ENCODE peak calls at places on chromosomes 1 and 21, in seven cellular contexts. T is neural progenitor cell, Y is MV-4-11, V is SK-MEL-5, X is frontal cortex, M is brain pericyte, G is cardiac muscle cell. B is an unnamed sample.

GRCh38 chr1:207454046-207454964 is at the start of gene CR2:
- DNase-seq in X (no peak), G (no peak), V (no peak), M (no peak), T (peak; percentile 81), Y (no peak), B (no peak)

GRCh38 chr1:41327383-41327999 is 33.7 kb upstream of the FOXO6 start:
- DNase-seq in T (no peak), M (no peak), X (no peak), G (no peak), V (no peak), Y (no peak), B (no peak)

GRCh38 chr1:81681570-81681969 is 119.2 kb upstream of the ADGRL2 start:
- DNase-seq in Y (no peak), X (no peak), M (no peak), T (no peak), V (no peak), G (peak; percentile 41), B (no peak)

GRCh38 chr1:180585994-180586359 is 27.2 kb downstream of the OVAAL start:
- DNase-seq in X (no peak), G (no peak), T (no peak), Y (no peak), V (no peak), M (no peak), B (no peak)

GRCh38 chr1:9573723-9574122 is 15.0 kb upstream of the TMEM201 start:
- DNase-seq in V (peak; percentile 35), M (no peak), G (peak; percentile 46), T (peak; percentile 67), Y (peak; percentile 51), X (no peak), B (no peak)

GRCh38 chr21:42236014-42236413 is 17.1 kb downstream of the ABCG1 start:
- DNase-seq in V (no peak), Y (no peak), M (no peak), X (no peak), G (no peak), T (no peak), B (no peak)

GRCh38 chr1:116409751-116410182 is 36.7 kb downstream of the ATP1A1 start:
- DNase-seq in G (no peak), M (no peak), T (peak; percentile 23), X (no peak), V (no peak), Y (no peak), B (no peak)

GRCh38 chr1:201535778-201536245 is 3.1 kb upstream of the NAV1 start:
- DNase-seq in G (no peak), M (no peak), T (no peak), X (no peak), Y (no peak), V (no peak), B (no peak)

GRCh38 chr1:177432897-177433296 is 262.1 kb downstream of the BRINP2 start:
- DNase-seq in Y (no peak), M (no peak), V (peak; percentile 18), G (peak; percentile 9), X (no peak), T (no peak), B (no peak)

GRCh38 chr1:16181887-16182719 is 26.2 kb upstream of the EPHA2 start:
- DNase-seq in M (peak; percentile 43), G (peak; percentile 95), Y (no peak), V (no peak), X (no peak), T (peak; percentile 75), B (peak; percentile 80)

GRCh38 chr1:192776998-192777397 is 31.8 kb upstream of the RGS2 start:
- DNase-seq in X (no peak), M (no peak), G (no peak), Y (no peak), V (no peak), T (no peak), B (no peak)

GRCh38 chr1:16498573-16499359 is 15.3 kb downstream of the RNU1-1 start:
- DNase-seq in M (peak; percentile 57), X (peak; percentile 96), Y (peak; percentile 44), G (peak; percentile 93), V (peak; percentile 77), T (peak; percentile 98), B (peak; percentile 78)

GRCh38 chr1:23169727-23170335 is 1.2 kb upstream of the LUZP1 start:
- DNase-seq in V (peak; percentile 87), T (peak; percentile 23), G (peak; percentile 95), M (peak; percentile 85), Y (peak; percentile 96), X (no peak), B (no peak)

GRCh38 chr1:162297208-162297607 is 79.4 kb downstream of the SPATA46 start:
- DNase-seq in T (no peak), Y (no peak), V (no peak), X (no peak), M (no peak), G (no peak), B (no peak)

GRCh38 chr1:248886237-248886895 is 19.7 kb upstream of the PGBD2 start:
- DNase-seq in T (peak; percentile 61), G (peak; percentile 68), X (no peak), V (no peak), Y (no peak), M (no peak), B (no peak)

GRCh38 chr1:2631136-2632050 is 1.4 kb downstream of the MMEL1 start:
- DNase-seq in T (no peak), M (no peak), Y (no peak), X (no peak), G (no peak), V (no peak), B (no peak)

GRCh38 chr1:201095581-201096531 is 16.4 kb downstream of the CACNA1S start:
- DNase-seq in V (no peak), G (no peak), M (no peak), X (no peak), Y (no peak), T (no peak), B (no peak)

GRCh38 chr1:94014635-94015488 is 105.6 kb upstream of the GCLM start:
- DNase-seq in G (peak; percentile 34), M (no peak), X (no peak), Y (no peak), V (no peak), T (no peak), B (no peak)

GRCh38 chr1:198128528-198128927 is 28.3 kb upstream of the NEK7 start:
- DNase-seq in V (no peak), Y (no peak), X (no peak), T (no peak), M (no peak), G (no peak), B (no peak)

GRCh38 chr1:18751425-18751824 is 108.0 kb downstream of the TAS1R2 start:
- DNase-seq in M (no peak), V (no peak), G (no peak), X (no peak), Y (no peak), T (no peak), B (no peak)

GRCh38 chr1:92031281-92032110 is 1.7 kb downstream of the EPHX4 start:
- DNase-seq in V (peak; percentile 13), G (no peak), M (no peak), Y (no peak), X (no peak), T (no peak), B (no peak)

GRCh38 chr1:216425577-216425976 is 2.3 kb upstream of the USH2A start:
- DNase-seq in G (peak; percentile 81), Y (peak; percentile 1), M (no peak), X (no peak), V (no peak), T (no peak), B (no peak)

GRCh38 chr1:180444522-180444921 is 57.9 kb downstream of the ACBD6 start:
- DNase-seq in M (no peak), V (no peak), X (no peak), Y (no peak), T (no peak), G (no peak), B (no peak)

GRCh38 chr1:12407050-12407961 is 177.5 kb downstream of the VPS13D start:
- DNase-seq in T (no peak), Y (peak; percentile 16), M (peak; percentile 16), V (peak; percentile 61), G (peak; percentile 82), X (no peak), B (peak; percentile 30)

GRCh38 chr1:242788771-242789170 is 264.3 kb upstream of the PLD5 start:
- DNase-seq in G (no peak), M (no peak), T (no peak), X (no peak), Y (no peak), V (no peak), B (no peak)

GRCh38 chr1:93346472-93346991 is 825 bp downstream of the DR1 start:
- DNase-seq in M (no peak), V (peak; percentile 28), X (peak; percentile 26), G (peak; percentile 10), Y (peak; percentile 16), T (peak; percentile 50), B (no peak)

GRCh38 chr1:35605071-35605881 is 32.2 kb downstream of the TFAP2E start:
- DNase-seq in T (no peak), Y (no peak), X (no peak), G (peak; percentile 47), M (no peak), V (peak; percentile 61), B (no peak)

GRCh38 chr21:41744028-41744940 is 22.6 kb downstream of the RIPK4 start:
- DNase-seq in V (no peak), G (no peak), Y (no peak), T (no peak), M (no peak), X (no peak), B (no peak)

GRCh38 chr1:105686874-105687690 is 1369.4 kb upstream of the PRMT6 start:
- DNase-seq in G (no peak), V (no peak), T (no peak), X (no peak), Y (no peak), M (no peak), B (no peak)

GRCh38 chr1:171590022-171590421 is 32.0 kb upstream of the MYOCOS start:
- DNase-seq in G (peak; percentile 36), T (no peak), V (no peak), Y (no peak), M (no peak), X (no peak), B (no peak)

GRCh38 chr1:15107052-15107687 is 46.4 kb upstream of the TMEM51 start:
- DNase-seq in G (no peak), X (no peak), Y (no peak), M (no peak), V (no peak), T (no peak), B (no peak)

B was measured in HTR-8/SVneo.